ENCODE peak calls at places on chromosome 13, in seven cellular contexts. S is IMR-90, H is mesenchymal stem cell, P is H1, Q is neuronal stem cell, X is mesendoderm, Y is trophoblast cell. T is an unnamed sample.

GRCh38 chr13:47929156-47929555 is 71.9 kb downstream of the SUCLA2 start:
- DNase-seq in S (peak), H (no peak), P (no peak), Q (no peak), X (no peak), Y (no peak), T (no peak)

GRCh38 chr13:114107686-114108081 is 24.7 kb downstream of the RASA3 start:
- DNase-seq in S (peak), H (peak), P (no peak), Q (no peak), X (no peak), Y (no peak), T (no peak)

GRCh38 chr13:35784286-35784951 is 307.9 kb upstream of the MAB21L1 start:
- DNase-seq in S (no peak), H (no peak), P (no peak), Q (no peak), X (no peak), Y (no peak), T (no peak)

GRCh38 chr13:59425211-59425721 is 738.5 kb downstream of the DIAPH3 start:
- DNase-seq in S (peak), H (peak), P (no peak), Q (no peak), X (no peak), Y (peak), T (no peak)

GRCh38 chr13:48412881-48413351 is at the start of gene LPAR6:
- DNase-seq in S (peak), H (peak), P (no peak), Q (no peak), X (peak), Y (peak), T (peak)

GRCh38 chr13:96963786-96964475 is 30.3 kb downstream of the OXGR1 start:
- DNase-seq in S (no peak), H (no peak), P (no peak), Q (no peak), X (no peak), Y (peak), T (no peak)

GRCh38 chr13:42652642-42653415 is 78.9 kb downstream of the TNFSF11 start:
- DNase-seq in S (no peak), H (no peak), P (no peak), Q (no peak), X (peak), Y (peak), T (no peak)

GRCh38 chr13:44768233-44768632 is 192.1 kb upstream of the TSC22D1 start:
- DNase-seq in S (no peak), H (no peak), P (no peak), Q (no peak), X (no peak), Y (peak), T (no peak)

GRCh38 chr13:71087432-71087831 is 779.6 kb downstream of the DACH1 start:
- DNase-seq in S (no peak), H (no peak), P (no peak), Q (no peak), X (no peak), Y (no peak), T (no peak)
- H3K4ac ChIP-seq in S (no peak), H (no peak), P (no peak), Q (no peak), X (no peak), Y (no peak), T (no peak)

GRCh38 chr13:106560791-106561190 is 7.1 kb downstream of the ARGLU1 start:
- DNase-seq in S (no peak), H (no peak), P (no peak), Q (no peak), X (peak), Y (no peak), T (no peak)

GRCh38 chr13:106550570-106551135 is 15.2 kb upstream of the EFNB2 start:
- DNase-seq in S (no peak), H (no peak), P (no peak), Q (no peak), X (no peak), Y (no peak), T (no peak)

GRCh38 chr13:106558527-106558926 is 9.4 kb downstream of the ARGLU1 start:
- DNase-seq in S (no peak), H (no peak), P (no peak), Q (no peak), X (no peak), Y (no peak), T (no peak)

GRCh38 chr13:106561551-106562170 is 6.3 kb downstream of the ARGLU1 start:
- DNase-seq in S (peak), H (peak), P (no peak), Q (no peak), X (peak), Y (no peak), T (no peak)

DNA sequence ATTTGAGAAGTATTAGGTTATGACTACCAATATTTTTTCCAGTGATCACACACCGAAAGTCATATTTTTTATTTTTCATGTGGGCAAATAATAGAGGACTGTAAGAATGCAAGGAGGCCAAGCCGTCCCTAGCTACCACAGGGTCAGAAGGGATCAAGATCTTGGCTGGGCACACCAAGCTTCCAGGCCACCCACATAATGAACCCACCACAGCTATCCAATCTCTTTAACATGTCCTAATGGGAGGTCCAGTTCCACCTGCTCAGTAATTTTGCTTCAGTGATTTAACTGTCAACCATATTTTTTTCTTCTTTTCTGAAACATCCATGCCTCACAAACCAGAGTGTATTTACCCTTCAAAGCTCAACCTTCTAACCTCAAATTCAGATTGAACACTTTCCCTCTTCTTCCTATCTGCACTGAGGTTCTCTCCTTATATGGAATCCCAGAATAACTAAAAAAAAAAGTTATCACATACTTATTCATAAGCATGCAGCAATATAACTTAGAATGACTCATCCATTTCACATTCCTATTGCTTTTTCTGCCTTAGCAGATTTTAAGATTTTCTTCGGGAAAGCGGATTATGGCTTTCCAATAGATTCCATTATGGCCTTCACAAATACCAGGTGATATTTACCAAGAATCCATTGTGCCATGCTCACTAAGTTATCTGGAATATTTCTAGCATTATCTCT is 12.2 kb downstream of the ARGLU1 start:
- DNase-seq in S (peak), H (no peak), P (no peak), Q (no peak), X (no peak), Y (no peak), T (no peak)
- H3K4ac ChIP-seq in S (no peak), H (no peak), P (no peak), Q (no peak), X (no peak), Y (peak), T (no peak)

GRCh38 chr13:26186141-26186870 is 35.8 kb downstream of the RNF6 start:
- DNase-seq in S (peak), H (peak), P (peak), Q (peak), X (peak), Y (peak), T (peak)
- H3K4ac ChIP-seq in S (no peak), H (peak), P (peak), Q (no peak), X (no peak), Y (no peak), T (no peak)

GRCh38 chr13:30846844-30847243 is 59.2 kb upstream of the MEDAG start:
- DNase-seq in S (no peak), H (peak), P (no peak), Q (no peak), X (no peak), Y (peak), T (no peak)

GRCh38 chr13:30847697-30848307 is 58.3 kb upstream of the MEDAG start:
- DNase-seq in S (peak), H (peak), P (no peak), Q (no peak), X (no peak), Y (no peak), T (no peak)

GRCh38 chr13:30849611-30850010 is 56.5 kb upstream of the MEDAG start:
- DNase-seq in S (no peak), H (no peak), P (no peak), Q (no peak), X (no peak), Y (no peak), T (no peak)

GRCh38 chr13:30850204-30850866 is 55.7 kb upstream of the MEDAG start:
- DNase-seq in S (no peak), H (peak), P (no peak), Q (no peak), X (no peak), Y (no peak), T (no peak)

DNA sequence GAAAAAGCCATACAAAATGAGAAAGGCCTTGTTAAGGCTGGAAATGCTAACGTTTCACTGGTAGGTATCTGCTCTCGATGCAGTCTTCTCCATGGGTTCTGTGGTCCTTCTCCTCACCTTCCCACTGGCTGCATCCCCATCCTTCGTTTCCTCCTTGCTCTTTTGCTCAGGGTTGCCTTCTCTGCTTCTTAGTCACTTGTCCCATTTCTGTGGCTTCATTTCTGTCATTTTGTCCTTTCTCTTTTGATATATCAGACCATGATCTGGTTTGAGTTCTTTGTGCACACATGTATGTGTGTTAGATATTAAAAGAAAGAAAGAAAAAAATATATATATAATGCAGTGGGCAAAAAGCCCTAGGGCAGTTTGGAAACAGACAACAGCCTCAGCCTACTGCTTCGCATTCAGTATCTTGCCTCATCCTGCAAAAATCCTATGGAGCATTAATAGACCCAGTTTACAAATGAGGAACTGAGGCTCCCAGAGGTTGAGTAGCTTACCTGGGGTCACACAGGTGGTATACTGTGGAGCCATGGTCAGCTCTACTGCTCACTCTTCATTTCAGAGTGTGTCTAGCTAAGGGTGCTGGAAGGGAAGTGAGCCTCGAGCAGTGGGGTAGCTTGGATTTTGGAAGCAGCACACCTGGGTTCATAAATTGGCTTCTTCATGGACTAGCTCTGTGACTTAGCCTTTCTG is 57.6 kb upstream of the MEDAG start:
- DNase-seq in S (no peak), H (no peak), P (no peak), Q (no peak), X (no peak), Y (no peak), T (no peak)
- H3K4ac ChIP-seq in S (peak), H (peak), P (no peak), Q (no peak), X (no peak), Y (no peak), T (no peak)

T was measured in H9.